ENCODE peak calls at places on chromosomes 7 and 10, in five cellular contexts. M is neuronal stem cell, L is trophoblast cell, C is mesenchymal stem cell, Z is H1. D is an unnamed sample.

GRCh38 chr7:96080021-96080420 is 241.9 kb downstream of the SLC25A13 start:
- DNase-seq in M (peak; percentile 12), L (no peak), C (no peak), Z (no peak), D (no peak)

GRCh38 chr7:159154243-159154642 is 9.6 kb upstream of the VIPR2 start:
- DNase-seq in M (no peak), L (no peak), C (no peak), Z (no peak), D (no peak)

GRCh38 chr10:96577037-96577436 is 9.8 kb downstream of the TM9SF3 start:
- DNase-seq in M (no peak), L (no peak), C (no peak), Z (no peak), D (no peak)

GRCh38 chr7:134182078-134182477 is 54.9 kb downstream of the LRGUK start:
- DNase-seq in M (no peak), L (no peak), C (no peak), Z (no peak), D (no peak)

GRCh38 chr10:31574566-31574965 is 255.6 kb downstream of the ZEB1 start:
- DNase-seq in M (no peak), L (no peak), C (no peak), Z (no peak), D (no peak)

GRCh38 chr10:47024046-47024322 is 112.8 kb downstream of the PTPN20 start:
- DNase-seq in M (no peak), L (no peak), C (no peak), Z (no peak), D (peak; percentile 10)

GRCh38 chr7:79293655-79294142 is 159.8 kb downstream of the MAGI2 start:
- DNase-seq in M (no peak), L (no peak), C (peak; percentile 31), Z (no peak), D (no peak)

GRCh38 chr7:101125989-101126650 is 784 bp upstream of the SERPINE1 start:
- DNase-seq in M (no peak), L (peak; percentile 94), C (no peak), Z (no peak), D (no peak)

GRCh38 chr10:33963656-33964175 is 629.2 kb upstream of the NRP1 start:
- DNase-seq in M (no peak), L (no peak), C (no peak), Z (no peak), D (no peak)

GRCh38 chr7:51013218-51013786 is 230.6 kb upstream of the GRB10 start:
- DNase-seq in M (no peak), L (no peak), C (no peak), Z (no peak), D (no peak)

GRCh38 chr7:64634406-64635062 is 31.4 kb upstream of the ZNF107 start:
- DNase-seq in M (no peak), L (no peak), C (no peak), Z (no peak), D (no peak)

GRCh38 chr7:64636386-64636785 is 29.5 kb upstream of the ZNF107 start:
- DNase-seq in M (no peak), L (no peak), C (no peak), Z (no peak), D (no peak)

GRCh38 chr7:64632029-64632428 is 33.9 kb upstream of the ZNF107 start:
- DNase-seq in M (no peak), L (no peak), C (no peak), Z (no peak), D (no peak)

GRCh38 chr7:64630496-64630895 is 35.4 kb upstream of the ZNF107 start:
- DNase-seq in M (no peak), L (peak; percentile 23), C (no peak), Z (no peak), D (no peak)

DNA sequence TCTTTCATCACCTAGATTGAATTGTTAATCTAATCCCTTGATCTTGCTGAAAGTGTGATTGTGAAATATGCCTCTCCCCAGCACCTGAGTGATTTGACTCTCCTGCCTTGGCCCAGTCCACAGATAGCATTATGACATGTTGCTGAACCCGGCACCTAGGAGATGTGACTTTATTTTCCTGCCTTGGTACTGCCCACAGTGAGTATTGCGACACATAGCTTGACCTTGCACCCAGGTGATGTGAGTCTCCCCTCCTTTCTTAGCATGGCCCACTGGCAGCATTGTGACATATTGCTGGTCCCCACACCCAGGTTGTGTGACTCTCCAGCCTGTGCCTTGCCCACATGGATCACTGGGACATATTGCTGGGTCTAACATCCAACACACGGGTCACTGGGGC is 32.5 kb upstream of the ZNF107 start:
- DNase-seq in M (no peak), L (no peak), C (no peak), Z (no peak), D (no peak)
- H2BK12ac ChIP-seq in M (no peak overlapping the region), L (no peak overlapping the region), C (no peak overlapping the region), Z (no peak overlapping the region), D (no peak overlapping the region)

DNA sequence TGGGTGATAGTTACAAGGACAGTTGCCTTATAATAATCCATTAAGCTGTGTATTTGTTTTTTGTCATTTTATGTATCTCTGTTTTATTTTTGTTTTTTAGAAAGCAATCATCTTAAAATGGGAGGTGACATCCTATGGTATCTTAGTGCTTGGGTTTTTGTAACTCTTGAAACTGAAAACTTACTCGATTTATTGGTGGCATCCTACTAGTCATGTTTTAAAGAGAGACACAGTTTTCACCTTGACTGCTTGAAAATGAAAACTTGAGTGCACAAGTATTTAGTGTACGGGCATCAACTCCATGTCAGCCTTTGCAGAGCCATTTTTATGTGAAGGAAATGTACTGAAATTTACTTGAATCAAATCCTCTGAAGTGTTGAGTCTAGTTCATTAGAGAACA is 103.8 kb upstream of the SAMD8 start:
- DNase-seq in M (no peak), L (no peak), C (no peak), Z (no peak), D (no peak)
- H2BK12ac ChIP-seq in M (no peak overlapping the region), L (no peak overlapping the region), C (no peak overlapping the region), Z (no peak overlapping the region), D (no peak overlapping the region)

DNA sequence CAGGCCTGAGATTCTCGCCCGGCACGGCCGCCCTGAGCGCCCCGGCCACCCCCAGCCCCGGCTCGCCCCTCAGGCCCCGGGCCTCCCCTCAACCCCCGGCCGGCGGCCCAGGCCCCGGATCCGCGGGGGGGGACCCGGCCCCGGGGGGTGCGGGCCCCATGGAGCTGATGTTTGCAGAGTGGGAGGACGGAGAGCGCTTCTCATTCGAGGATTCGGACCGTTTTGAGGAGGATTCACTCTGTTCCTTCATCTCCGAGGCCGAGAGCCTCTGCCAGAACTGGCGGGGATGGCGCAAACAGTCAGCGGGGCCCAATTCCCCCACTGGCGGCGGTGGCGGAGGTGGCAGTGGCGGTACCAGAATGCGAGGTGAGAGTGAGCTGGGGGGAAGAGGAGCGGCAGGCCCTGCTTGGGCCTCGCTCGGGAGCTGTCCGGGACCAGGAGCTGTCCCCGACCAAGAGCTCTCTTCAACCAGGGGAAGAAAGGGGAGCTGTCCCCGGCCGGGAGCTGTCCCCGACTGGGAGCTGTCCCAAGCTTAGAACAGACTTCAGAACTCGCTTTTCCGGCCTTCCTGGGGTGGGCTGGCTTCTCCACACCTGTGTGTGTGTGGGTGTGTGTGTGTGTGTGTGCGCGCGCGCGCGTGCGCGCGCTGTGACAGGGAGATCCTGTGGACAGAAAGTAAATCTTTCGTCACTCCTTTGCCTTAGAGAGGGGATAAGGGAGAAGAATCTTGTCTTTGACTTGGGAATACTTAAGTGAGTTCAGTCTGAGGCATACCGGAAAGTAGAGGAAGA is 510 bp downstream of the ZSWIM8 start:
- DNase-seq in M (no peak), L (no peak), C (peak; percentile 85), Z (no peak), D (peak; percentile 59)
- H2BK12ac ChIP-seq in M (no peak overlapping the region), L (no peak overlapping the region), C (no peak overlapping the region), Z (no peak overlapping the region), D (no peak overlapping the region)

DNA sequence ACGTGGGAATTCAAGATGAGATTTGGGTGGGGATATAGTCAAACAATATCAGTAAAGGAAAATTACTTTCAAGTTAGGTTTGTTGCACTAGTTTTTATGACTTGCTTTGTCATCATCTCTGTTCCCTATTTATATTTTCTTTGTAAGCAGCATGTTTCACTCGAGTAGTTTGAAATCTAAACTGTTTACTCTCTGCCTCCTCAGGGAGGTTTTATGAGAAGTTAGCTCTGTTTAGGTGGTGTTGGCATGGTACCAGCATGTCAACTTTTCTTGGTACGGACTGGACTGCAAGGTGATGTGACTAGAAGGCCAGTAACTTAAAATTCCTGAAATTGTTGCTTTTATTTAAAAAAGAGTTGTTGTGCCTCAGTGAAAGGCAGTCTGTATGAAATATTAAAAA is 59.2 kb upstream of the MTPN start:
- DNase-seq in M (no peak), L (peak; percentile 44), C (peak; percentile 72), Z (no peak), D (no peak)
- H2BK12ac ChIP-seq in M (no peak overlapping the region), L (no peak overlapping the region), C (peak overlapping the region; percentile 81), Z (no peak overlapping the region), D (no peak overlapping the region)

DNA sequence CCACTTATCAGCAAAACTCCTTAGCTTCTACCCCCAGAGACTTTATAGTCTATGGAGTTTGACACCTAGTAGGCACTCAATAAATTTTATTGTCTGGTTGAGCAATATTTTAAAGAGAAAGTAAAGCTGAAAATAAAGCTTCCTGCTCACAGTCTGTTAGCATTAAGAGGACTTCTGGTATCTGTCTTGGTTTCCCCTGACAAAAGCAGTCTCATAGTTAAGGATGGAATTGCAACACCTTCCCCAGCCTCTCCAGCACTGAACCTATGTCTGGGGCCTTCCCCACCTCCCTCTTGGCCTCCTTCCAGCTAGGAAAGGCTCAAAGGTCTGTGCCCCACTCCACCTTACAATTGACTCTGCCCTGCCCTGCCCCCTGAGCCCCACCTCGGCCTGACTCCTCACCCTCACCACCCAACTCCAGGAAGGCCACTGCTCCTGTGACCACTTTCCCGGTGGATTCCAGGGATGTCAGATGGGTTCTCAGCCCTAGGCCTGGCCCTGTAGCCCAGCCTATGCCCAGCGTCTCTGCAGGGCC is 33.3 kb downstream of the COL17A1 start:
- DNase-seq in M (no peak), L (no peak), C (peak; percentile 28), Z (no peak), D (no peak)
- H2BK12ac ChIP-seq in M (no peak overlapping the region), L (no peak overlapping the region), C (no peak overlapping the region), Z (no peak overlapping the region), D (no peak overlapping the region)

GRCh38 chr10:63492788-63493403 is 27.1 kb upstream of the JMJD1C start:
- DNase-seq in M (no peak), L (no peak), C (no peak), Z (no peak), D (no peak)
- H2BK12ac ChIP-seq in M (no peak overlapping the region), L (peak overlapping the region; percentile 49), C (no peak overlapping the region), Z (no peak overlapping the region), D (no peak overlapping the region)

DNA sequence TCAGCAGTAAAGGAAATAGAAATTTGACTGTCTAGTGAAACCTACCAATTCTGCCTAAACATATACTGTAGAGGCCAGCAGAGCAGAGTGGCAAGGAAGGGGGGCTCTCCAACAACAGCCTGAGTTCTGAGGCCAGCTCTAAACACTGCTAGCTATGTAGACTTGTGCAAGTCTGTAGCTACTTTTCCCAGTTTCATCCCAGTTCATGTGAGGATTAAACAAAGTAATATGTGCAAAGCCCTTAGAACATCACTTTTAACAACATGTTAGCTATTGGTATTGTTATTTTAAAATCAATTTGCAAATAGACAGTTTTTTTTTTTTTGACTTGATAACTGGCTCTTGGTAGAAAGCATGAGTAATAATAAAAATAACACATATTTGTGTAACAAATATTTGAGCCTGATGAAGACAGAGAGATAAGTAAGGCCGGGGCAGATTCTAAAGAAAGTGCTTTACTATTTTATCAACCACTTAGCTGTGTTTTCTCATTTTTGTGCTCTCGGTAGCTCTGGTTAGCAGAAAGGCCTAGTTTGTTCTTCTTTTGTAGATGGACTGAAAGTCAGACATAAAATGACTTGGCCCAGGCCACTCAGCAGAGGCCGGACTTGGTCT is 9.3 kb downstream of the CHST12 start:
- DNase-seq in M (no peak), L (no peak), C (no peak), Z (no peak), D (no peak)
- H2BK12ac ChIP-seq in M (no peak overlapping the region), L (no peak overlapping the region), C (no peak overlapping the region), Z (no peak overlapping the region), D (no peak overlapping the region)

GRCh38 chr7:92646966-92647625 is 56.9 kb upstream of the FAM133B start:
- DNase-seq in M (no peak), L (no peak), C (no peak), Z (no peak), D (no peak)
- H2BK12ac ChIP-seq in M (no peak overlapping the region), L (no peak overlapping the region), C (no peak overlapping the region), Z (no peak overlapping the region), D (no peak overlapping the region)

GRCh38 chr7:124722292-124722691 is 43.3 kb downstream of the GPR37 start:
- DNase-seq in M (no peak), L (no peak), C (peak; percentile 66), Z (no peak), D (no peak)
- H2BK12ac ChIP-seq in M (no peak overlapping the region), L (no peak overlapping the region), C (no peak overlapping the region), Z (no peak overlapping the region), D (no peak overlapping the region)

D was measured in H9.